ENCODE peak calls at places on chromosomes 6 and 20, in seven cellular contexts. Q is lower lobe of right lung, Y is stomach, U is IMR-90, K is GM23338, W is pancreas, M is esophagus squamous epithelium. H is an unnamed sample.

GRCh38 chr20:63522091-63522868 is 1.7 kb downstream of the PPDPF start:
- DNase-seq in Q (no peak), Y (no peak), U (no peak), K (no peak), W (peak), M (no peak), H (no peak)

GRCh38 chr6:2839195-2839981 is 2.3 kb downstream of the SERPINB1 start:
- DNase-seq in Q (no peak), Y (peak), U (peak), K (no peak), W (no peak), M (no peak), H (no peak)

GRCh38 chr20:55456316-55456940 is 548.9 kb downstream of the CBLN4 start:
- DNase-seq in Q (no peak), Y (no peak), U (no peak), K (no peak), W (no peak), M (no peak), H (no peak)

GRCh38 chr6:158024566-158025297 is 43.1 kb downstream of the SYNJ2 start:
- DNase-seq in Q (peak), Y (no peak), U (peak), K (no peak), W (peak), M (no peak), H (no peak)

GRCh38 chr6:100833972-100834574 is 47.1 kb downstream of the ASCC3 start:
- DNase-seq in Q (no peak), Y (no peak), U (no peak), K (no peak), W (no peak), M (no peak), H (no peak)

GRCh38 chr6:83633609-83634008 is 75.3 kb downstream of the SNAP91 start:
- DNase-seq in Q (no peak), Y (no peak), U (no peak), K (peak), W (no peak), M (no peak), H (no peak)

GRCh38 chr6:99905209-99906106 is 88.6 kb downstream of the MCHR2 start:
- DNase-seq in Q (no peak), Y (no peak), U (peak), K (peak), W (no peak), M (no peak), H (no peak)

GRCh38 chr6:10465633-10466499 is 51.0 kb upstream of the TFAP2A start:
- DNase-seq in Q (no peak), Y (peak), U (peak), K (peak), W (no peak), M (no peak), H (peak)

GRCh38 chr20:47568837-47569410 is 67.2 kb downstream of the NCOA3 start:
- DNase-seq in Q (no peak), Y (no peak), U (no peak), K (no peak), W (no peak), M (no peak), H (peak)

GRCh38 chr20:20520776-20521175 is 152.9 kb downstream of the INSM1 start:
- DNase-seq in Q (no peak), Y (no peak), U (peak), K (no peak), W (no peak), M (no peak), H (no peak)

DNA sequence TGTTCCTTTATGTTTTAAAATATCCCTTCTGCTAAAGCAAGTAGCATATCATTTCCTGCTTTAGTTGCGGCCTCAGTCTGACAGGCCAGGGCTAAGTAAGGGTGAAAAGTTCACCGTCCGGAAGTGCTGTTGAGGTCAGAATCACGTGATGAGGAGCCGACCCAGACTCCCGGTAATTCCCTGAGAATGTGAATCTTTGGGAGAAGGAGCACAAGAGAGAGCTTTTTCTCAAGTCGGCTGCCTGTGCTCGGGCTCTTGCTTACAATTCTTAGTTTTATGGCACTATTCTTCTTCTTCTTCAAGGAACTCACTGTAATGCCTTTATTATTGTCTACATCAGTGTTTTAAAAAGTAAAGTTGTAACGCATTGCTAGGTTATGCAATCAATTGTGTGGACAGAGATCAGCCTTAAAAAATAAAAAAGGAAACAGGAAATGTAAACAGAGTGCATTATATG is 309.3 kb downstream of the PRL start:
- DNase-seq in Q (peak), Y (peak), U (peak), K (peak), W (no peak), M (peak), H (peak)
- H3K27ac ChIP-seq in Q (peak), Y (peak), U (peak), K (no peak), W (no peak), M (peak), H (peak)

GRCh38 chr6:1790684-1791083 is 181.0 kb downstream of the FOXC1 start:
- DNase-seq in Q (no peak), Y (no peak), U (no peak), K (no peak), W (no peak), M (no peak), H (no peak)

GRCh38 chr6:1795923-1796322 is 186.2 kb downstream of the FOXC1 start:
- DNase-seq in Q (no peak), Y (no peak), U (no peak), K (no peak), W (no peak), M (no peak), H (no peak)

GRCh38 chr6:1789092-1789491 is 179.4 kb downstream of the FOXC1 start:
- DNase-seq in Q (no peak), Y (no peak), U (peak), K (no peak), W (no peak), M (no peak), H (no peak)

GRCh38 chr6:1796706-1797529 is 187.2 kb downstream of the FOXC1 start:
- DNase-seq in Q (no peak), Y (no peak), U (peak), K (no peak), W (no peak), M (no peak), H (no peak)

DNA sequence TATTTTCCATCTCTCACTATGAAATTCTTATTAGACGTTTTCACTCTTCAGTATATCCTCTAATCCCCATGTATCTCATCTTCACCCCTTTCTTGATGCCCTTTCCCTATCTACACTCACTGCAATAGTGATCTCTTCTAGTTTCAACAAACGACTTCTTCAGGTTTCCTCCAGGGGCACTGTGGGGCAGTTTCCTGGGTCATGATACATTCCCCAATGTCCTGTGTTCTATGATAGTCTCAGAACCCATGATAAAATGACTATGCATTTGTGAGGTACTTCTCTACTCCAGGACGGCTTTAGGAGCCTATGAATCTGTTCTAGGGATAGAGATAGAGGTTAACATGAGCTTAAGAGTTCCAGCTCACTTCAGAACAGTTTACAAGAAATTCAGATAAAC is 183.3 kb downstream of the FOXC1 start:
- DNase-seq in Q (no peak), Y (no peak), U (peak), K (peak), W (no peak), M (no peak), H (peak)
- TF ChIP-seq CTCF in Q (peak), Y (no peak), U (peak), K (peak), W (peak), M (no peak), H (peak)

GRCh38 chr20:10735195-10735949 is 61.6 kb upstream of the JAG1 start:
- DNase-seq in Q (no peak), Y (no peak), U (peak), K (no peak), W (no peak), M (no peak), H (no peak)

GRCh38 chr20:10739575-10739974 is 65.8 kb upstream of the JAG1 start:
- DNase-seq in Q (no peak), Y (no peak), U (no peak), K (no peak), W (no peak), M (no peak), H (peak)

GRCh38 chr20:10741060-10741459 is 67.3 kb upstream of the JAG1 start:
- DNase-seq in Q (no peak), Y (no peak), U (no peak), K (no peak), W (no peak), M (no peak), H (no peak)

GRCh38 chr20:10739134-10739533 is 65.3 kb upstream of the JAG1 start:
- DNase-seq in Q (no peak), Y (no peak), U (no peak), K (no peak), W (no peak), M (no peak), H (no peak)
- H3K4me3 ChIP-seq in Q (peak), Y (peak), U (peak), K (no peak), W (peak), M (peak), H (no peak)

DNA sequence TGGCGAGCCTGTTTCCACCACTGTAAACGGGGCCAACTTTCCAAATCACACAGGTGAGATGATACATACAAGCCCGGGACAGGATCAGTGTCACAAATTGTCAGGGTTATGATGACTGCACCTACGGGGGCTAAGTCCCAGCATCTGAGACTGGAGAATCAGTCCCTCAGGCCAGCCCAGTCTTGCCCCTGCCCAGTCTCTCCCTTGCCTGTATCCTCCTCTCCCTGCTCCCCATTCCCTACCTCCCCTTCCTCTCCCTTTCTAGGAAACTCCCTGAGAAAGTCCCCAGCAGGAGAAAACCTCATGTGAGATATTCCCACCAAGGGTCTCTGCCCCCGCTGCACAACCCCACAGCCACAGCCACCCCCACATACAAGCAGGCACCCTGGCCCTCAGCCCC is 1.5 kb downstream of the FOXS1 start:
- DNase-seq in Q (no peak), Y (no peak), U (no peak), K (no peak), W (no peak), M (no peak), H (no peak)
- H3K27ac ChIP-seq in Q (peak), Y (no peak), U (no peak), K (no peak), W (no peak), M (peak), H (no peak)

DNA sequence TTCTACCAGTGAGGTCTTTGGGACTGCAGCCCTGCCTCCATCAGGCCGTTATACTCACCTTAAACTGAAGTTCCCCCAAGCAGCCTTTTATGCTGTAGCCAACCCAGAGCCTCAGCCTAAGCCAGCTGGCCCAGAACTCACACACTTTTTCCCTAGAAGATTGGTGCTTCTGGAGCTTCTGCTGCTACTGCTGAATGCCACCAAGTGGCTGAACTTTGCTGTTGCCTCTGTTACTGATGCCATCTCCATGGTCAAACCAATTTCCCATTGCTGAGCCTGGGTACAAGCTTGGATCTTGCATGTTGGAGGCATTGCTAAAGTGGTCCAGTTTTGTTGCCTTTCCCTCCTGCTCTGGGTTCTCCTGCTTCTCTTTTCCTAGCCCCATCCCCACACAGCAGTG is 15.0 kb upstream of the TBX18 start:
- DNase-seq in Q (no peak), Y (no peak), U (no peak), K (no peak), W (no peak), M (no peak), H (no peak)
- TF ChIP-seq CTCF in Q (no peak), Y (no peak), U (no peak), K (no peak), W (no peak), M (no peak), H (no peak)

GRCh38 chr6:41200296-41200900 is 551 bp downstream of the TREML2 start:
- DNase-seq in Q (peak), Y (peak), U (no peak), K (peak), W (no peak), M (no peak), H (no peak)

GRCh38 chr6:41197234-41197633 is 3.7 kb downstream of the TREML2 start:
- DNase-seq in Q (no peak), Y (no peak), U (no peak), K (no peak), W (no peak), M (no peak), H (no peak)

GRCh38 chr6:41200901-41201783 is at the start of gene TREML2:
- DNase-seq in Q (peak), Y (no peak), U (no peak), K (no peak), W (no peak), M (no peak), H (no peak)

GRCh38 chr6:41201784-41202181 is 834 bp upstream of the TREML2 start:
- DNase-seq in Q (no peak), Y (no peak), U (no peak), K (no peak), W (no peak), M (no peak), H (no peak)

GRCh38 chr6:41199427-41200246 is 1.3 kb downstream of the TREML2 start:
- DNase-seq in Q (no peak), Y (no peak), U (no peak), K (no peak), W (no peak), M (no peak), H (no peak)
- H3K4me3 ChIP-seq in Q (no peak), Y (no peak), U (no peak), K (no peak), W (no peak), M (no peak), H (no peak)

GRCh38 chr6:107956586-107957164 is 1.3 kb downstream of the SEC63 start:
- DNase-seq in Q (no peak), Y (no peak), U (peak), K (no peak), W (no peak), M (no peak), H (no peak)
- H3K27ac ChIP-seq in Q (peak), Y (peak), U (peak), K (peak), W (peak), M (peak), H (peak)